ENCODE peak calls at places on chromosomes 1 and 21, in five cellular contexts. One of them, this sample, is unnamed.
A peak's percentile ranks its signal among the peaks of the same experiment; 100 is the strongest.

GRCh38 chr1:23216771-23217420 is 406 bp downstream of the HTR1D start:
- DNase-seq in fibroblast of pulmonary artery: no peak
- DNase-seq in heart left ventricle: no peak
- DNase-seq in osteoblast: peak; percentile 88
- DNase-seq in cardiac muscle cell: peak; percentile 61
- DNase-seq in this sample: no peak

GRCh38 chr1:20588634-20589225 is at the start of gene CDA:
- DNase-seq in fibroblast of pulmonary artery: no peak
- DNase-seq in heart left ventricle: no peak
- DNase-seq in osteoblast: peak; percentile 56
- DNase-seq in cardiac muscle cell: no peak
- DNase-seq in this sample: no peak

GRCh38 chr21:38306407-38306806 is 49.6 kb downstream of the KCNJ15 start:
- DNase-seq in fibroblast of pulmonary artery: peak; percentile 87
- DNase-seq in heart left ventricle: no peak
- DNase-seq in osteoblast: no peak
- DNase-seq in cardiac muscle cell: no peak
- DNase-seq in this sample: peak; percentile 95

GRCh38 chr21:23968722-23969647 is 1638.3 kb downstream of the MRPL39 start:
- DNase-seq in fibroblast of pulmonary artery: peak; percentile 26
- DNase-seq in heart left ventricle: no peak
- DNase-seq in osteoblast: no peak
- DNase-seq in cardiac muscle cell: peak; percentile 71
- DNase-seq in this sample: peak; percentile 36

GRCh38 chr1:98739762-98740161 is 78.2 kb downstream of the SNX7 start:
- DNase-seq in fibroblast of pulmonary artery: no peak
- DNase-seq in heart left ventricle: no peak
- DNase-seq in osteoblast: no peak
- DNase-seq in cardiac muscle cell: no peak
- DNase-seq in this sample: no peak

GRCh38 chr1:19651141-19651737 is 7.1 kb downstream of the NBL1 start:
- DNase-seq in fibroblast of pulmonary artery: peak; percentile 64
- DNase-seq in heart left ventricle: peak; percentile 64
- DNase-seq in osteoblast: peak; percentile 98
- DNase-seq in cardiac muscle cell: peak; percentile 70
- DNase-seq in this sample: peak; percentile 70

GRCh38 chr1:232942413-232943294 is 7.8 kb upstream of the NTPCR start:
- DNase-seq in fibroblast of pulmonary artery: no peak
- DNase-seq in heart left ventricle: no peak
- DNase-seq in osteoblast: no peak
- DNase-seq in cardiac muscle cell: no peak
- DNase-seq in this sample: no peak

GRCh38 chr1:1305300-1306069 is 2.2 kb downstream of the ACAP3 start:
- DNase-seq in fibroblast of pulmonary artery: peak; percentile 70
- DNase-seq in heart left ventricle: peak; percentile 80
- DNase-seq in osteoblast: peak; percentile 98
- DNase-seq in cardiac muscle cell: no peak
- DNase-seq in this sample: peak; percentile 73

GRCh38 chr1:161196521-161197451 is 2.1 kb downstream of the ADAMTS4 start:
- DNase-seq in fibroblast of pulmonary artery: peak; percentile 83
- DNase-seq in heart left ventricle: peak; percentile 55
- DNase-seq in osteoblast: peak; percentile 92
- DNase-seq in cardiac muscle cell: no peak
- DNase-seq in this sample: peak; percentile 80

GRCh38 chr21:34545079-34545884 is 33.3 kb upstream of the KCNE1 start:
- DNase-seq in fibroblast of pulmonary artery: peak; percentile 65
- DNase-seq in heart left ventricle: no peak
- DNase-seq in osteoblast: peak; percentile 78
- DNase-seq in cardiac muscle cell: peak; percentile 49
- DNase-seq in this sample: peak; percentile 77

GRCh38 chr1:35398739-35399138 is 130.2 kb downstream of the ZMYM4 start:
- DNase-seq in fibroblast of pulmonary artery: no peak
- DNase-seq in heart left ventricle: no peak
- DNase-seq in osteoblast: no peak
- DNase-seq in cardiac muscle cell: no peak
- DNase-seq in this sample: no peak

GRCh38 chr1:93844262-93845045 is 34.6 kb downstream of the DNTTIP2 start:
- DNase-seq in fibroblast of pulmonary artery: peak; percentile 90
- DNase-seq in heart left ventricle: peak; percentile 50
- DNase-seq in osteoblast: peak; percentile 80
- DNase-seq in cardiac muscle cell: peak; percentile 69
- DNase-seq in this sample: peak; percentile 89

GRCh38 chr1:17016317-17016661 is 4.6 kb upstream of the ATP13A2 start:
- DNase-seq in fibroblast of pulmonary artery: peak; percentile 44
- DNase-seq in heart left ventricle: no peak
- DNase-seq in osteoblast: peak; percentile 92
- DNase-seq in cardiac muscle cell: no peak
- DNase-seq in this sample: peak; percentile 71

GRCh38 chr1:57470028-57470427 is 46.2 kb upstream of the DAB1 start:
- DNase-seq in fibroblast of pulmonary artery: peak; percentile 41
- DNase-seq in heart left ventricle: no peak
- DNase-seq in osteoblast: no peak
- DNase-seq in cardiac muscle cell: no peak
- DNase-seq in this sample: peak; percentile 31

GRCh38 chr1:20584890-20585289 is 4.0 kb upstream of the CDA start:
- DNase-seq in fibroblast of pulmonary artery: peak; percentile 48
- DNase-seq in heart left ventricle: no peak
- DNase-seq in osteoblast: peak; percentile 35
- DNase-seq in cardiac muscle cell: no peak
- DNase-seq in this sample: peak; percentile 32

GRCh38 chr1:171081994-171082295 is 8.8 kb upstream of the FMO3 start:
- DNase-seq in fibroblast of pulmonary artery: no peak
- DNase-seq in heart left ventricle: no peak
- DNase-seq in osteoblast: no peak
- DNase-seq in cardiac muscle cell: no peak
- DNase-seq in this sample: no peak

GRCh38 chr1:29824478-29825273 is 588.4 kb downstream of the PTPRU start:
- DNase-seq in fibroblast of pulmonary artery: no peak
- DNase-seq in heart left ventricle: no peak
- DNase-seq in osteoblast: no peak
- DNase-seq in cardiac muscle cell: no peak
- DNase-seq in this sample: no peak

GRCh38 chr1:58763214-58763613 is 20.6 kb downstream of the JUN start:
- DNase-seq in fibroblast of pulmonary artery: peak; percentile 83
- DNase-seq in heart left ventricle: no peak
- DNase-seq in osteoblast: peak; percentile 69
- DNase-seq in cardiac muscle cell: no peak
- DNase-seq in this sample: peak; percentile 70

GRCh38 chr1:215899901-215900300 is 332.8 kb downstream of the KCTD3 start:
- DNase-seq in fibroblast of pulmonary artery: no peak
- DNase-seq in heart left ventricle: no peak
- DNase-seq in osteoblast: no peak
- DNase-seq in cardiac muscle cell: no peak
- DNase-seq in this sample: no peak

GRCh38 chr1:81420760-81421159 is 380.0 kb upstream of the ADGRL2 start:
- DNase-seq in fibroblast of pulmonary artery: no peak
- DNase-seq in heart left ventricle: no peak
- DNase-seq in osteoblast: no peak
- DNase-seq in cardiac muscle cell: no peak
- DNase-seq in this sample: no peak

GRCh38 chr1:7375329-7375728 is 395.8 kb upstream of the VAMP3 start:
- DNase-seq in fibroblast of pulmonary artery: no peak
- DNase-seq in heart left ventricle: no peak
- DNase-seq in osteoblast: no peak
- DNase-seq in cardiac muscle cell: no peak
- DNase-seq in this sample: no peak

GRCh38 chr1:153217212-153217611 is at the start of gene PRR9:
- DNase-seq in fibroblast of pulmonary artery: no peak
- DNase-seq in heart left ventricle: no peak
- DNase-seq in osteoblast: no peak
- DNase-seq in cardiac muscle cell: no peak
- DNase-seq in this sample: no peak

GRCh38 chr1:114199017-114199594 is 45.4 kb upstream of the SYT6 start:
- DNase-seq in fibroblast of pulmonary artery: no peak
- DNase-seq in heart left ventricle: no peak
- DNase-seq in osteoblast: no peak
- DNase-seq in cardiac muscle cell: no peak
- DNase-seq in this sample: no peak

GRCh38 chr1:165403835-165404482 is 41.0 kb downstream of the RXRG start:
- DNase-seq in fibroblast of pulmonary artery: peak; percentile 8
- DNase-seq in heart left ventricle: no peak
- DNase-seq in osteoblast: no peak
- DNase-seq in cardiac muscle cell: peak; percentile 57
- DNase-seq in this sample: peak; percentile 16

GRCh38 chr1:171805395-171806115 is 24.1 kb downstream of the METTL13 start:
- DNase-seq in fibroblast of pulmonary artery: no peak
- DNase-seq in heart left ventricle: no peak
- DNase-seq in osteoblast: peak; percentile 35
- DNase-seq in cardiac muscle cell: no peak
- DNase-seq in this sample: no peak

GRCh38 chr1:22892789-22893188 is 79.9 kb downstream of the LACTBL1 start:
- DNase-seq in fibroblast of pulmonary artery: no peak
- DNase-seq in heart left ventricle: no peak
- DNase-seq in osteoblast: no peak
- DNase-seq in cardiac muscle cell: no peak
- DNase-seq in this sample: no peak

GRCh38 chr1:111598534-111598933 is 21.1 kb upstream of the RAP1A start:
- DNase-seq in fibroblast of pulmonary artery: no peak
- DNase-seq in heart left ventricle: no peak
- DNase-seq in osteoblast: no peak
- DNase-seq in cardiac muscle cell: no peak
- DNase-seq in this sample: no peak
- H3K4me3 ChIP-seq in fibroblast of pulmonary artery: no peak overlapping the region
- H3K4me3 ChIP-seq in heart left ventricle: no peak overlapping the region
- H3K4me3 ChIP-seq in osteoblast: no peak overlapping the region
- H3K4me3 ChIP-seq in cardiac muscle cell: no peak overlapping the region
- H3K4me3 ChIP-seq in this sample: no peak overlapping the region

GRCh38 chr21:26846036-26846931 is 1.1 kb upstream of the ADAMTS1 start:
- DNase-seq in fibroblast of pulmonary artery: peak; percentile 82
- DNase-seq in heart left ventricle: peak; percentile 93
- DNase-seq in osteoblast: peak; percentile 92
- DNase-seq in cardiac muscle cell: peak; percentile 84
- DNase-seq in this sample: peak; percentile 93
- TF ChIP-seq CTCF in fibroblast of pulmonary artery: peak; percentile 19
- TF ChIP-seq CTCF in heart left ventricle: no peak
- TF ChIP-seq CTCF in osteoblast: no peak
- TF ChIP-seq CTCF in cardiac muscle cell: no peak
- TF ChIP-seq CTCF in this sample: peak; percentile 12

GRCh38 chr1:205452364-205452763 is 3.5 kb downstream of the BLACAT1 start:
- DNase-seq in fibroblast of pulmonary artery: no peak
- DNase-seq in heart left ventricle: no peak
- DNase-seq in osteoblast: no peak
- DNase-seq in cardiac muscle cell: no peak
- DNase-seq in this sample: no peak
- H3K4me3 ChIP-seq in fibroblast of pulmonary artery: no peak overlapping the region
- H3K4me3 ChIP-seq in heart left ventricle: no peak overlapping the region
- H3K4me3 ChIP-seq in osteoblast: no peak overlapping the region
- H3K4me3 ChIP-seq in cardiac muscle cell: no peak overlapping the region
- H3K4me3 ChIP-seq in this sample: no peak overlapping the region

GRCh38 chr1:43910359-43910758 is 23.2 kb upstream of the ARTN start:
- DNase-seq in fibroblast of pulmonary artery: no peak
- DNase-seq in heart left ventricle: no peak
- DNase-seq in osteoblast: no peak
- DNase-seq in cardiac muscle cell: no peak
- DNase-seq in this sample: no peak

GRCh38 chr1:43908226-43908625 is 25.4 kb upstream of the ARTN start:
- DNase-seq in fibroblast of pulmonary artery: no peak
- DNase-seq in heart left ventricle: no peak
- DNase-seq in osteoblast: no peak
- DNase-seq in cardiac muscle cell: no peak
- DNase-seq in this sample: no peak

GRCh38 chr1:43904660-43905551 is 28.7 kb upstream of the ARTN start:
- DNase-seq in fibroblast of pulmonary artery: no peak
- DNase-seq in heart left ventricle: no peak
- DNase-seq in osteoblast: no peak
- DNase-seq in cardiac muscle cell: no peak
- DNase-seq in this sample: no peak

GRCh38 chr1:43912607-43913006 is 21.0 kb upstream of the ARTN start:
- DNase-seq in fibroblast of pulmonary artery: peak; percentile 61
- DNase-seq in heart left ventricle: no peak
- DNase-seq in osteoblast: no peak
- DNase-seq in cardiac muscle cell: peak; percentile 37
- DNase-seq in this sample: peak; percentile 54

DNA sequence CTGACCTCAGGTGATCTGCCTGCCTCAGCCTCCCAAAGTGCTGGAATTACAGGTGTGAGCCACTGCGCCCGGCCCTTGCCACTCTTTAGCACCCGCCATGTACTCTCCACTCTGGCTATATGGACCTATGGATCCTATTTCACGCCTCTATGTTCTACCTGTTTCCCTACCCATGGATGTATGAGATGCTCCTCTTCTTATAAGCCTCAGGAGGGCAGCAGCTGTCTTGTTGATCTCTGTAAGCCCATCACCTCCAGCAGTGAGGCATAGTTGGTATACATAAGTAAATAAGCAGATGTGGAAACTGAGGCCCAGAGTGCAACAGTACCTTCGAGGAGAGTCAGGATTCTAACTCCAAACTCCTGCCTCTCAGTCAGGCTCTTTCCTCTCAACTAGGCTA is 24.7 kb upstream of the ARTN start:
- DNase-seq in fibroblast of pulmonary artery: no peak
- DNase-seq in heart left ventricle: no peak
- DNase-seq in osteoblast: no peak
- DNase-seq in cardiac muscle cell: no peak
- DNase-seq in this sample: no peak
- TF ChIP-seq CTCF in fibroblast of pulmonary artery: no peak
- TF ChIP-seq CTCF in heart left ventricle: no peak
- TF ChIP-seq CTCF in osteoblast: no peak
- TF ChIP-seq CTCF in cardiac muscle cell: no peak
- TF ChIP-seq CTCF in this sample: no peak

DNA sequence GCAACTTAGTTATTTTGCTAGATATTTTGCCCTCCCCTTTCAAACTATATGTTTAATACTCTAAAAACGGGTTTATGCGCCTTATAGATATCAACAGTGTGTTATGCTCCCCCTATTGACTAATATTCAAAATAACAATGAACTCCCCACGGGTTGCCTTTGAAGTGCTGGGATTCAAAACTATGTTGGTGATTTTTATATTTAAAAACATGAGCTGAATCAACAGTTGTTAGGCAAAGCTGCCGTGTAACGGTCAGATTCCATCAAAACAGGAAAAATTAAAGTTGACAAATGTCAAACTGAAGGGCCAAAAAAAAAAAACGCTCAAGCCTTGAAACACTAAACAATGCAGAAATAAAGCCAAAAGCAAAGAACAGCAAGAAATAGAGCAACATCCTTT is 2.5 kb downstream of the TGFBR3 start:
- DNase-seq in fibroblast of pulmonary artery: peak; percentile 67
- DNase-seq in heart left ventricle: no peak
- DNase-seq in osteoblast: peak; percentile 90
- DNase-seq in cardiac muscle cell: peak; percentile 23
- DNase-seq in this sample: peak; percentile 66
- H3K4me3 ChIP-seq in fibroblast of pulmonary artery: peak overlapping the region; percentile 15
- H3K4me3 ChIP-seq in heart left ventricle: peak overlapping the region; percentile 94
- H3K4me3 ChIP-seq in osteoblast: no peak overlapping the region
- H3K4me3 ChIP-seq in cardiac muscle cell: no peak overlapping the region
- H3K4me3 ChIP-seq in this sample: peak overlapping the region; percentile 19

This sample was measured in cardiac fibroblast.